ENCODE peak calls at places on chromosomes 13 and 19, in eight cellular contexts. H is testis, M is A549, Z is body of pancreas, A is breast epithelium, R is upper lobe of left lung, P is lower leg skin, O is adrenal gland. J is an unnamed sample.

GRCh38 chr19:36771275-36772231 is 1.1 kb downstream of the ZNF850 start:
- DNase-seq in H (peak), M (peak), Z (peak), A (peak), R (peak), P (peak), O (peak), J (peak)

GRCh38 chr13:28494537-28494860 is 429 bp downstream of the FLT1 start:
- DNase-seq in H (no peak), M (no peak), Z (no peak), A (no peak), R (no peak), P (no peak), O (no peak), J (no peak)

GRCh38 chr13:30907167-30907761 is 1.2 kb downstream of the MEDAG start:
- DNase-seq in H (peak), M (no peak), Z (no peak), A (no peak), R (peak), P (no peak), O (no peak), J (no peak)

GRCh38 chr13:39941236-39941635 is 285.8 kb downstream of the COG6 start:
- DNase-seq in H (peak), M (no peak), Z (no peak), A (no peak), R (no peak), P (no peak), O (no peak), J (no peak)

GRCh38 chr13:76792680-76793334 is 93.4 kb downstream of the KCTD12 start:
- DNase-seq in H (peak), M (no peak), Z (peak), A (no peak), R (peak), P (no peak), O (no peak), J (no peak)

GRCh38 chr19:53157601-53158000 is 1.3 kb downstream of the ZNF347 start:
- DNase-seq in H (peak), M (no peak), Z (peak), A (no peak), R (no peak), P (no peak), O (peak), J (no peak)

GRCh38 chr19:15466851-15467733 is 2.7 kb upstream of the RASAL3 start:
- DNase-seq in H (no peak), M (peak), Z (no peak), A (no peak), R (peak), P (no peak), O (no peak), J (no peak)

GRCh38 chr13:34114581-34114980 is 296.6 kb downstream of the RFC3 start:
- DNase-seq in H (no peak), M (no peak), Z (no peak), A (no peak), R (no peak), P (no peak), O (no peak), J (no peak)

GRCh38 chr13:31352467-31352866 is 152.7 kb downstream of the B3GLCT start:
- DNase-seq in H (no peak), M (no peak), Z (no peak), A (no peak), R (no peak), P (no peak), O (no peak), J (no peak)

GRCh38 chr13:110233181-110233641 is 73.7 kb downstream of the COL4A1 start:
- DNase-seq in H (peak), M (no peak), Z (no peak), A (no peak), R (no peak), P (peak), O (no peak), J (no peak)

GRCh38 chr13:97810152-97810551 is 143.3 kb upstream of the IPO5 start:
- DNase-seq in H (no peak), M (peak), Z (no peak), A (no peak), R (no peak), P (no peak), O (no peak), J (no peak)

GRCh38 chr13:32262165-32262564 is 53.0 kb downstream of the ZAR1L start:
- DNase-seq in H (no peak), M (no peak), Z (no peak), A (no peak), R (no peak), P (no peak), O (no peak), J (no peak)

GRCh38 chr13:74132768-74133656 is 1.2 kb downstream of the KLF12 start:
- DNase-seq in H (peak), M (peak), Z (peak), A (no peak), R (peak), P (peak), O (no peak), J (peak)

GRCh38 chr19:56253737-56254136 is 18.8 kb upstream of the EDDM13 start:
- DNase-seq in H (no peak), M (peak), Z (no peak), A (no peak), R (no peak), P (no peak), O (no peak), J (peak)

GRCh38 chr13:110390572-110390971 is 83.5 kb downstream of the COL4A2 start:
- DNase-seq in H (no peak), M (no peak), Z (no peak), A (no peak), R (no peak), P (no peak), O (no peak), J (peak)

GRCh38 chr19:48348737-48349136 is 15.0 kb downstream of the TMEM143 start:
- DNase-seq in H (no peak), M (no peak), Z (no peak), A (no peak), R (no peak), P (no peak), O (no peak), J (no peak)

GRCh38 chr13:88217372-88217771 is 546.2 kb downstream of the SLITRK5 start:
- DNase-seq in H (no peak), M (no peak), Z (no peak), A (no peak), R (no peak), P (no peak), O (no peak), J (no peak)

GRCh38 chr13:76289558-76289957 is 596.6 kb downstream of the KCTD12 start:
- DNase-seq in H (no peak), M (no peak), Z (no peak), A (no peak), R (no peak), P (no peak), O (no peak), J (no peak)

GRCh38 chr19:21022996-21023395 is 2.5 kb downstream of the ZNF430 start:
- DNase-seq in H (no peak), M (no peak), Z (no peak), A (no peak), R (peak), P (no peak), O (no peak), J (no peak)

GRCh38 chr19:19134687-19135158 is 3.6 kb downstream of the TMEM161A start:
- DNase-seq in H (peak), M (no peak), Z (peak), A (no peak), R (peak), P (no peak), O (peak), J (no peak)
- TF ChIP-seq POLR2A in H (no peak), M (no peak), Z (no peak), A (no peak), R (no peak), P (no peak), O (no peak), J (no peak)

GRCh38 chr19:14118165-14119051 is 846 bp upstream of the PRKACA start:
- DNase-seq in H (peak), M (no peak), Z (peak), A (peak), R (peak), P (peak), O (peak), J (no peak)
- TF ChIP-seq POLR2A in H (peak), M (no peak), Z (peak), A (peak), R (peak), P (peak), O (peak), J (peak)

DNA sequence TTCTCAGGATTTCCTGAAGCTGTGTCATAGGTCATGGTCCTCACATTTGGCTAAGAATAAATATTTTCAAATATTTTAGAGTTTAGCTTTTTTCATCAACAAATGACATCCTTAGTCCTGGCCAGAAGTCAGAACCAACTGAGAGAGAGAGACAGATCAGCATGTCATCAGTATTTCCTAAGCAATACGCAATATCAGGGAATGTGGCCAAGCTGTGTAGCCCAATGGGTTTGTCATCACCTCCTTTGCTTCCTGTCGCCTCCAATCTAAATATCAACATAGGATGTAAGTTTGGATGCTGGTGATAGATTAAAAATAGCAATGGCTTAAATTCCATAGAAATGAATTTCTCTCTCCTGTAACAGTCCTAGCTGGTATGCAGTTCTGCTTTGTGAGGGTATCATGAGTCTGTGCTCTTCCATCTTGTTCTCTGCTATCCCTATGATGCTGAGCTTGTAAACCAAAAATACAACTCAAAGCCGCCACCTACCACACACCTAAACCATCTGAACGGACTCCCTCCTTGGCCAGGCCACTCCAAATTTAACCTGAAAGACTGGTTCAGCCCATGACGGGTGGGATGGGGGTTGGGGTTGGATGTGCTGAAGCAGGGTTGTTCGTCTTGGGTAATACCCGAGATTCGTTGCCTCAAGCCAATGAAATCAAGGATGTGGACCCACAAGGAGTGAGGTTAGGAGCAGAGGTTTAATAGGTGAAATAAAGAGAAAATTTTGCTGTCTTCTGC is 10.0 kb upstream of the IGSF23 start:
- DNase-seq in H (no peak), M (no peak), Z (no peak), A (no peak), R (peak), P (no peak), O (no peak), J (peak)
- TF ChIP-seq POLR2A in H (no peak), M (no peak), Z (no peak), A (no peak), R (no peak), P (no peak), O (no peak), J (no peak)

DNA sequence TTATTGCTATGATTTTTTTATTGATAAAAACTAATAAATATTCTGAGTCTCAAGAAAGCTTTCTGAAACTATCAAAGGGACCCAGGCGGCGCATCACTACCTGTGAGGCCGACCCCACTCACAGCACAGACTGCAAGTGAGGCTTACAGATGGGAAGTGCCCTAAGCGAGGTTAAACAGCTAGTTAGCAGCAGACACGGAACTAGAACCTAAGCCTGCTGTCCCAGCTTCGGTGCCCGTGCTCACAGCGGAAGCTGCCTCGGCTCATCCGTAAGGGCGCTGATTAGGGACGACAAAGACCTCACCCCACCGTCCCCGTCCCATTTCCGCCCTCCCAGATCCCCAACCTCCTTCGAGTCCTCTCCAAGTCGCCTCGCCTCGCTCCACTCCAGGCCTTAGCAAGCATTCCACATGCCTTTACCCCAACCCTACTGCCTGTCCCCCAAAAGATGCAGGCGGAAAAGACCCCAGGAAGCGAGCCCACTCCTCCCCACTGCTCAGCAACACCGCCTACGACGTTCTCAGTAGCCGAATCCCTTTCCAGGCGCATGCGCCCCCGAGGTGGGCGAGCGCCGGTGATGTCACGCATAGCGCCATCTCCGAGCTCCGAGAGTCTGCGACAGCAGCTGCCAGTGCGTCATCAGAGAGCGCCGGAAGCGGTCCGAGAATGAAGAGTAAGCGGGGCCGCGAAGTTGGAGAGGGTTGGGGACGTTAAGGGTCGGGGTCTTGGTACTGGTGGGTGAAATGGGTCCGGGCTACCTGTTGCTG is at the start of gene POP4:
- DNase-seq in H (peak), M (peak), Z (peak), A (peak), R (peak), P (peak), O (peak), J (peak)
- TF ChIP-seq POLR2A in H (no peak), M (peak), Z (peak), A (peak), R (peak), P (peak), O (peak), J (peak)

GRCh38 chr19:4057913-4058695 is 8.6 kb downstream of the ZBTB7A start:
- DNase-seq in H (peak), M (peak), Z (peak), A (peak), R (peak), P (peak), O (peak), J (peak)
- TF ChIP-seq POLR2A in H (no peak), M (no peak), Z (peak), A (no peak), R (peak), P (no peak), O (peak), J (no peak)

GRCh38 chr13:106468207-106468606 is 67.3 kb downstream of the EFNB2 start:
- DNase-seq in H (no peak), M (no peak), Z (no peak), A (no peak), R (no peak), P (no peak), O (no peak), J (no peak)
- TF ChIP-seq POLR2A in H (no peak), M (no peak), Z (no peak), A (no peak), R (no peak), P (no peak), O (no peak), J (no peak)

GRCh38 chr19:2906631-2907195 is 6.0 kb downstream of the ZNF57 start:
- DNase-seq in H (no peak), M (no peak), Z (no peak), A (no peak), R (no peak), P (peak), O (peak), J (no peak)

GRCh38 chr19:2902590-2903218 is 2.0 kb downstream of the ZNF57 start:
- DNase-seq in H (no peak), M (no peak), Z (no peak), A (no peak), R (no peak), P (peak), O (no peak), J (no peak)

GRCh38 chr19:2900296-2901252 is at the start of gene ZNF57:
- DNase-seq in H (peak), M (peak), Z (peak), A (peak), R (peak), P (peak), O (peak), J (peak)

DNA sequence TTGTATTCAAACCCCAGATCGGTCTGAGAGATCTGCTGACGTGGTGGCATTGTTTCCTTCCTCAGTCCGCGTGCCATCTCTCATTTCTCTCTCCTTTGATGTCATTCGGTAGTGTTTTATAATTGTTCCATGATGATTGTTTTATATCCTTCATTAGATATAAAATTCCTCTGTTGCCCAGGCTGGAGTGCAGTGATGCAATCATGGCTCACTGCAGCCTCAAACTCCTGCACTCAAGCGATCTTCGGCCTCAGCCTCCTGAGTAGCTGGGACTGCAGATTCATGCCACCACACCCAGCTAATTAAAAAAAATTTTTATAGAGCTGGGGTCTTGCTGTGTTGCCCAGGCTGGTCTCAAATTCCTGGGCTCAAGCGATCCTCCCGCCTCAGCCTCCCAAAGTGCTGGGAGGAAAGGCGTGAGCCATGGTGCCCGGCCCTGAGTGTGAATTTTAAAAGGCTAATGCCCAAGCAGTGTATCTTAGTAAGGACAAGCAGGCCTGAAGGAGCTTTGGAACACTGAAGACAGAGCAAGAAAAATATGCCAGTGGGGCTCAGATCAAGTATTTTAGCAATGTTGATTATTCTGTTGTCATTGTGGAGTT is 5.3 kb downstream of the ZNF57 start:
- DNase-seq in H (no peak), M (no peak), Z (no peak), A (no peak), R (no peak), P (peak), O (peak), J (no peak)
- TF ChIP-seq POLR2A in H (no peak), M (no peak), Z (no peak), A (no peak), R (no peak), P (no peak), O (no peak), J (no peak)

DNA sequence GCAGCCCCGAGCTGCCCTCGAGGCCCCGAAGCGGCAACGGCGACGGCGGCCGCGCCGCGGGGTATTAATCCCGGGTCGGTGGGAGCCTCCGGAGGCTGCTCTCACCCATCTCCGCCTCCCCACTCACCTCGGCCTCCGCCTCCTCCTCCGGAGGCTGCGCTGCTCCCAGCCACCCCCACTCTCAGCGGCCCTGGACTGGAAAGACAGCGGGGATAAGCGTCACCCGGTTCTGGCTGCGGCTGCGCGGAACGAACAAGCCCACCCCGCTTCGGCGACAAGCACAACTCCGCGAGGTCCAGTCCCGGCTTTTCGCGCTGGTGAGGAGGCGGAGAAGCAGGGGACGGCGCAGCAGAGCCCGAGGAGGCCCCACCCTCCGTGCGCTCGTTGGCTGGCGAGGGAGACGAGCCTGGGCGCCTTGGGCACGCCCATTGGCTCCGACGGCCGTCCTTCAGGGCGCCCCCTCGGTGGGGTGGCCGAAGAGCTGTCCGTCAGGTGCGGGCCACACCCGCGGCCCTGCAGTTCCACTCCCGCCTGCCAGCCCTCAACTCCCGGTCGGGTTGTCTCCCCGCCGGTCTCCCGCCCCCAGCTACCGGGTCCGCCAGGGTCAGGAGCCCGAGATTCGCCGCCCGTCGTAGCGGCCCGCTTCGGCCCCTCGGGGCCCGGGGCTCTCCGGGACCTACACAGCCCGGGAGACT is at the start of gene ZMYM5:
- DNase-seq in H (peak), M (peak), Z (peak), A (peak), R (peak), P (peak), O (peak), J (peak)
- TF ChIP-seq POLR2A in H (peak), M (peak), Z (peak), A (peak), R (peak), P (peak), O (peak), J (peak)

DNA sequence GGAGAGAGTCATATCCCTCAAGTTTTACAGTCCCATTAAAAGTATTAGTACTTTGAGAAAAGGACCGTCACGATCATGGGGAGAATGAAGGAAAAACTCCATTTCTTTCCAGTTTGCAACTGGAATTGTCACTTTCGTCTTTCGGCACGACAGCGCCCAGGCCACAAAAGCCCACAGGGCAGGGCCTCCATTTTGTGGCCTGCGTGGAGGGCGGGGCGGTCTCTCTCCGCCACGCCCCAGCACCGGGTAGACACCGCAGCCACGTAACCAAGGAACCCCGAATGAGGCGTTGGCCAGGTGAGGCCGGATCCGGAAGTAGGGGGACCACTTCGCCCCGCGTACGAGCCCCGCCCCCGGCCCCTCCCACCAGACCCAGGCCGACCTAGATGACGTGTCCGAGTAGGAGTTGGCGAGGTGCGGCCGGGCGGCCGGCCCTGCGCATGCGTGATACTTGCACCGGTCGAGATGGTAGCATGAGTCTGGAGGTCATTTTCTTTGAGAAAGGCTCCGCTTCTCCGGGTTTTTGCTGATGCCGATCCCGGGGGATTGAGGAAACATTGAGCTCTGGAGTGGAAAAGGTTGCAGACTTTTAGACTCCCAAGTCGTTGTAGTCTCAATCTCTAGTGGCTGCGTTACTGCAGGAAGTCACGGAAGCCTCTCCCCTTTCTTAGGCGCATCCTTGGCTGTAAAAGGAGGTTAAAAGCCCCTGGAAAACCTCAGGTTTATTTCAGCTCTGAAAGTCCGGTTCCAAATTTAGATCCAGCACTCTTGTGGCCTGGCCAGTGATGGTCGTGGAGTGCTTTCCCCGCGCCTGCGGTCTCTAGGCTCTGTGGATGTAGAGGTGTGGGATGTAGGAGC is 2.7 kb upstream of the TM9SF2 start:
- DNase-seq in H (peak), M (peak), Z (peak), A (peak), R (peak), P (peak), O (peak), J (peak)
- TF ChIP-seq POLR2A in H (no peak), M (peak), Z (peak), A (no peak), R (peak), P (no peak), O (peak), J (peak)